ENCODE peak calls at places on chromosomes 11 and 22, in eight cellular contexts. F, S, W, P, D, J, A and Z are unnamed samples.

GRCh38 chr22:32836286-32836859 is 34.9 kb downstream of the TIMP3 start:
- DNase-seq in F (no peak), S (no peak), W (peak; percentile 51), P (peak; percentile 5), D (no peak), J (no peak), A (peak; percentile 11), Z (peak; percentile 14)

GRCh38 chr11:92979176-92979575 is 9.7 kb downstream of the MTNR1B start:
- DNase-seq in F (no peak), S (no peak), W (peak; percentile 2), P (no peak), D (no peak), J (no peak), A (no peak), Z (no peak)

GRCh38 chr22:40218723-40219294 is 41.1 kb downstream of the TNRC6B start:
- DNase-seq in F (no peak), S (no peak), W (no peak), P (no peak), D (no peak), J (no peak), A (peak; percentile 78), Z (no peak)

GRCh38 chr11:111762981-111763643 is 3.1 kb downstream of the PPP2R1B start:
- DNase-seq in F (no peak), S (no peak), W (no peak), P (no peak), D (no peak), J (no peak), A (no peak), Z (no peak)

GRCh38 chr11:93906486-93906885 is 56.1 kb upstream of the VSTM5 start:
- DNase-seq in F (no peak), S (no peak), W (no peak), P (no peak), D (no peak), J (no peak), A (no peak), Z (no peak)

GRCh38 chr11:97743205-97743742 is 1277.5 kb upstream of the CNTN5 start:
- DNase-seq in F (no peak), S (peak; percentile 23), W (no peak), P (peak; percentile 1), D (peak; percentile 13), J (no peak), A (no peak), Z (peak; percentile 16)

GRCh38 chr11:132453411-132453810 is 1078.9 kb downstream of the OPCML start:
- DNase-seq in F (no peak), S (no peak), W (no peak), P (no peak), D (no peak), J (no peak), A (no peak), Z (no peak)

GRCh38 chr22:19886605-19887250 is 32.1 kb upstream of the GNB1L start:
- DNase-seq in F (no peak), S (peak; percentile 78), W (no peak), P (no peak), D (no peak), J (no peak), A (no peak), Z (peak; percentile 93)

GRCh38 chr11:70192666-70193410 is 10.3 kb upstream of the FADD start:
- DNase-seq in F (no peak), S (no peak), W (no peak), P (no peak), D (no peak), J (no peak), A (no peak), Z (peak; percentile 63)

DNA sequence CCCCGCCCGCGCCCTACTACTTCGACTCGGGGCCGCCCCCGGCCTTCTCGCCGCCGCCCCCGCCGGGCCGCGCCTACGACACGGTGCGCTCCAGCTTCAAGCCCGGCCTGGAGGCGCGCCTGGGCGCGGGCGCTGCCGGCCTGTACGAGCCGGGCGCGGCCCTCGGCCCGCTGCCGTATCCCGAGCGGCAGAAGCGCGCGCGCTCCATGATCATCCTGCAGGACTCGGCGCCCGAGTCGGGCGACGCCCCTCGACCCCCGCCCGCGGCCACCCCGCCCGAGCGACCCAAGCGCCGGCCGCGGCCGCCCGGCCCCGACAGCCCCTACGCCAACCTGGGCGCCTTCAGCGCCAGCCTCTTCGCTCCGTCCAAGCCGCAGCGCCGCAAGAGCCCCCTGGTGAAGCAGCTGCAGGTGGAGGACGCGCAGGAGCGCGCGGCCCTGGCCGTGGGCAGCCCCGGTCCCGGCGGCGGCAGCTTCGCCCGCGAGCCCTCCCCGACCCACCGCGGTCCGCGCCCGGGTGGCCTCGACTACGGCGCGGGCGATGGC is 17.6 kb upstream of the ACR start:
- DNase-seq in F (no peak), S (no peak), W (no peak), P (no peak), D (no peak), J (no peak), A (no peak), Z (no peak)
- H3K4me3 ChIP-seq in F (no peak overlapping the region), S (no peak overlapping the region), W (no peak overlapping the region), P (no peak overlapping the region), D (no peak overlapping the region), J (no peak overlapping the region), A (no peak overlapping the region), Z (no peak overlapping the region)

GRCh38 chr11:65718531-65718930 is 2.1 kb downstream of the RNASEH2C start:
- DNase-seq in F (no peak), S (no peak), W (no peak), P (no peak), D (no peak), J (no peak), A (no peak), Z (no peak)

GRCh38 chr11:65722261-65722660 is 1.7 kb upstream of the RNASEH2C start:
- DNase-seq in F (no peak), S (no peak), W (no peak), P (no peak), D (no peak), J (no peak), A (no peak), Z (no peak)

GRCh38 chr11:65719887-65720236 is 736 bp downstream of the RNASEH2C start:
- DNase-seq in F (no peak), S (peak; percentile 46), W (peak; percentile 46), P (no peak), D (no peak), J (no peak), A (no peak), Z (peak; percentile 80)

GRCh38 chr11:65718964-65719492 is 1.6 kb downstream of the RNASEH2C start:
- DNase-seq in F (no peak), S (no peak), W (no peak), P (no peak), D (no peak), J (no peak), A (no peak), Z (peak; percentile 16)

GRCh38 chr11:65720237-65720934 is at the start of gene RNASEH2C:
- DNase-seq in F (peak; percentile 77), S (peak; percentile 85), W (peak; percentile 86), P (peak; percentile 89), D (peak; percentile 38), J (peak; percentile 90), A (peak; percentile 65), Z (peak; percentile 94)
- TF ChIP-seq POLR2A in F (peak; percentile 88), S (peak; percentile 76), W (peak; percentile 88), P (peak; percentile 95), D (peak; percentile 97), J (peak; percentile 80), A (no peak), Z (peak; percentile 85)

GRCh38 chr11:12810497-12810896 is 136.3 kb downstream of the TEAD1 start:
- DNase-seq in F (no peak), S (no peak), W (peak; percentile 38), P (no peak), D (no peak), J (no peak), A (no peak), Z (no peak)

GRCh38 chr11:12811861-12812260 is 137.6 kb downstream of the TEAD1 start:
- DNase-seq in F (no peak), S (no peak), W (no peak), P (no peak), D (no peak), J (no peak), A (no peak), Z (no peak)

GRCh38 chr11:12807621-12808020 is 133.4 kb downstream of the TEAD1 start:
- DNase-seq in F (no peak), S (no peak), W (no peak), P (no peak), D (no peak), J (no peak), A (no peak), Z (no peak)

GRCh38 chr11:12806113-12806512 is 131.9 kb downstream of the TEAD1 start:
- DNase-seq in F (no peak), S (no peak), W (no peak), P (peak; percentile 40), D (no peak), J (no peak), A (no peak), Z (no peak)

DNA sequence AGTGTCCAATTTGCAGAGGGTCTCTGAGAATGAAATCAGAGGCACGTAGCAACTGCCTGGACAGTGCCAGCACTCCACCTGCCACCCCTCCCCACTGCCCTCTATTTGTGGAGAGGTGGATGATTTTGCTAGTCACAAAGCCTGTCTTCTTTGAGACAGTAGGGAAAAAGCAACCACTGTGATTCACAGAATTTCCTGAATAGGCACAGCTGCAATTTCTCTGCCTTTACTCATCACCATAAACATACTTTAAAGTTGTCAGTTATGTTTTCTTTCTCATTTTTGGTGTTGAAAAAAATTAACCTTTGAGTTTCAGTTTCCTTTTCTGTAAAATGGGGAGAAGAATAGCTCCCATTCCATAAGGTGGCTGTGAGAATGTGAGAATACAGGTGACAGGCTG is 134.3 kb downstream of the TEAD1 start:
- DNase-seq in F (no peak), S (peak; percentile 28), W (no peak), P (no peak), D (no peak), J (no peak), A (no peak), Z (no peak)
- TF ChIP-seq MAX in F (no peak), S (no peak), W (no peak), P (no peak), D (no peak), J (no peak), A (no peak), Z (no peak)

GRCh38 chr11:117204283-117205080 is 5.3 kb downstream of the TAGLN start:
- DNase-seq in F (no peak), S (no peak), W (no peak), P (no peak), D (no peak), J (no peak), A (no peak), Z (no peak)
- H3K4me3 ChIP-seq in F (no peak overlapping the region), S (no peak overlapping the region), W (no peak overlapping the region), P (no peak overlapping the region), D (no peak overlapping the region), J (no peak overlapping the region), A (no peak overlapping the region), Z (no peak overlapping the region)